ENCODE peak calls at places on chromosome 6, in nine cellular contexts. One of them, this sample, is unnamed.

GRCh38 chr6:89118931-89119330 is 1.1 kb upstream of the SRSF12 start:
- DNase-seq in GM23338: no peak
- DNase-seq in nephron progenitor cell: no peak
- DNase-seq in left ventricle myocardium inferior: no peak
- DNase-seq in lung: no peak
- DNase-seq in GM13976: no peak
- DNase-seq in HFF-Myc: no peak
- DNase-seq in stomach: no peak
- DNase-seq in heart left ventricle: no peak
- DNase-seq in this sample: no peak

GRCh38 chr6:35400901-35401311 is 51.2 kb upstream of the FANCE start:
- DNase-seq in stomach: peak
- DNase-seq in HFF-Myc: no peak
- DNase-seq in left ventricle myocardium inferior: no peak
- DNase-seq in heart left ventricle: no peak
- DNase-seq in lung: no peak
- DNase-seq in nephron progenitor cell: no peak
- DNase-seq in GM23338: no peak
- DNase-seq in GM13976: no peak
- DNase-seq in this sample: no peak

GRCh38 chr6:110481081-110481480 is 4.7 kb upstream of the SLC22A16 start:
- DNase-seq in left ventricle myocardium inferior: no peak
- DNase-seq in HFF-Myc: no peak
- DNase-seq in stomach: no peak
- DNase-seq in lung: no peak
- DNase-seq in GM13976: no peak
- DNase-seq in GM23338: no peak
- DNase-seq in nephron progenitor cell: no peak
- DNase-seq in heart left ventricle: no peak
- DNase-seq in this sample: no peak

GRCh38 chr6:12033770-12034169 is 21.7 kb downstream of the HIVEP1 start:
- DNase-seq in GM23338: no peak
- DNase-seq in left ventricle myocardium inferior: no peak
- DNase-seq in lung: no peak
- DNase-seq in nephron progenitor cell: no peak
- DNase-seq in stomach: no peak
- DNase-seq in heart left ventricle: no peak
- DNase-seq in GM13976: no peak
- DNase-seq in HFF-Myc: no peak
- DNase-seq in this sample: no peak

GRCh38 chr6:37239950-37240713 is 17.4 kb upstream of the TBC1D22B start:
- DNase-seq in lung: peak
- DNase-seq in GM23338: no peak
- DNase-seq in nephron progenitor cell: no peak
- DNase-seq in GM13976: peak
- DNase-seq in left ventricle myocardium inferior: peak
- DNase-seq in HFF-Myc: peak
- DNase-seq in stomach: peak
- DNase-seq in heart left ventricle: peak
- DNase-seq in this sample: peak

GRCh38 chr6:55174211-55175013 is at the start of gene HCRTR2:
- DNase-seq in nephron progenitor cell: peak
- DNase-seq in GM13976: no peak
- DNase-seq in left ventricle myocardium inferior: no peak
- DNase-seq in stomach: no peak
- DNase-seq in heart left ventricle: no peak
- DNase-seq in HFF-Myc: no peak
- DNase-seq in lung: no peak
- DNase-seq in GM23338: peak
- DNase-seq in this sample: no peak

GRCh38 chr6:53070808-53071207 is 5.6 kb downstream of the FBXO9 start:
- DNase-seq in GM13976: peak
- DNase-seq in lung: no peak
- DNase-seq in stomach: no peak
- DNase-seq in GM23338: no peak
- DNase-seq in left ventricle myocardium inferior: no peak
- DNase-seq in heart left ventricle: no peak
- DNase-seq in HFF-Myc: no peak
- DNase-seq in nephron progenitor cell: no peak
- DNase-seq in this sample: no peak

GRCh38 chr6:166050559-166050958 is 117.1 kb downstream of the TBXT start:
- DNase-seq in nephron progenitor cell: no peak
- DNase-seq in GM13976: no peak
- DNase-seq in left ventricle myocardium inferior: no peak
- DNase-seq in HFF-Myc: no peak
- DNase-seq in heart left ventricle: no peak
- DNase-seq in GM23338: peak
- DNase-seq in stomach: no peak
- DNase-seq in lung: no peak
- DNase-seq in this sample: no peak

GRCh38 chr6:27668442-27669275 is 195.8 kb upstream of the ZNF184 start:
- DNase-seq in lung: no peak
- DNase-seq in left ventricle myocardium inferior: no peak
- DNase-seq in heart left ventricle: no peak
- DNase-seq in GM13976: no peak
- DNase-seq in GM23338: peak
- DNase-seq in HFF-Myc: peak
- DNase-seq in stomach: no peak
- DNase-seq in nephron progenitor cell: peak
- DNase-seq in this sample: no peak

GRCh38 chr6:148240463-148240845 is 102.2 kb upstream of the SASH1 start:
- DNase-seq in GM23338: no peak
- DNase-seq in stomach: no peak
- DNase-seq in left ventricle myocardium inferior: peak
- DNase-seq in heart left ventricle: peak
- DNase-seq in lung: no peak
- DNase-seq in HFF-Myc: no peak
- DNase-seq in nephron progenitor cell: no peak
- DNase-seq in GM13976: no peak
- DNase-seq in this sample: no peak

GRCh38 chr6:41448256-41448655 is 97.9 kb upstream of the FOXP4 start:
- DNase-seq in stomach: no peak
- DNase-seq in GM23338: no peak
- DNase-seq in left ventricle myocardium inferior: no peak
- DNase-seq in lung: no peak
- DNase-seq in heart left ventricle: no peak
- DNase-seq in HFF-Myc: no peak
- DNase-seq in nephron progenitor cell: no peak
- DNase-seq in GM13976: no peak
- DNase-seq in this sample: no peak

GRCh38 chr6:138647006-138647405 is 126.6 kb upstream of the CCDC28A start:
- DNase-seq in HFF-Myc: no peak
- DNase-seq in lung: no peak
- DNase-seq in GM23338: no peak
- DNase-seq in heart left ventricle: no peak
- DNase-seq in left ventricle myocardium inferior: no peak
- DNase-seq in GM13976: no peak
- DNase-seq in stomach: no peak
- DNase-seq in nephron progenitor cell: no peak
- DNase-seq in this sample: no peak

GRCh38 chr6:47076422-47077344 is 34.6 kb upstream of the ADGRF1 start:
- DNase-seq in GM23338: no peak
- DNase-seq in lung: peak
- DNase-seq in GM13976: no peak
- DNase-seq in left ventricle myocardium inferior: no peak
- DNase-seq in HFF-Myc: no peak
- DNase-seq in heart left ventricle: no peak
- DNase-seq in nephron progenitor cell: no peak
- DNase-seq in stomach: peak
- DNase-seq in this sample: no peak

GRCh38 chr6:30530013-30530412 is 26.3 kb downstream of the GNL1 start:
- DNase-seq in nephron progenitor cell: no peak
- DNase-seq in left ventricle myocardium inferior: no peak
- DNase-seq in GM13976: no peak
- DNase-seq in stomach: no peak
- DNase-seq in lung: no peak
- DNase-seq in GM23338: no peak
- DNase-seq in HFF-Myc: no peak
- DNase-seq in heart left ventricle: no peak
- DNase-seq in this sample: no peak

GRCh38 chr6:104003803-104004516 is 855.8 kb downstream of the HACE1 start:
- DNase-seq in heart left ventricle: no peak
- DNase-seq in GM23338: peak
- DNase-seq in nephron progenitor cell: no peak
- DNase-seq in HFF-Myc: no peak
- DNase-seq in GM13976: no peak
- DNase-seq in left ventricle myocardium inferior: no peak
- DNase-seq in lung: no peak
- DNase-seq in stomach: no peak
- DNase-seq in this sample: no peak

GRCh38 chr6:79077680-79078056 is 386 bp downstream of the PHIP start:
- DNase-seq in GM23338: no peak
- DNase-seq in GM13976: peak
- DNase-seq in stomach: peak
- DNase-seq in left ventricle myocardium inferior: no peak
- DNase-seq in HFF-Myc: no peak
- DNase-seq in lung: peak
- DNase-seq in nephron progenitor cell: peak
- DNase-seq in heart left ventricle: no peak
- DNase-seq in this sample: no peak

DNA sequence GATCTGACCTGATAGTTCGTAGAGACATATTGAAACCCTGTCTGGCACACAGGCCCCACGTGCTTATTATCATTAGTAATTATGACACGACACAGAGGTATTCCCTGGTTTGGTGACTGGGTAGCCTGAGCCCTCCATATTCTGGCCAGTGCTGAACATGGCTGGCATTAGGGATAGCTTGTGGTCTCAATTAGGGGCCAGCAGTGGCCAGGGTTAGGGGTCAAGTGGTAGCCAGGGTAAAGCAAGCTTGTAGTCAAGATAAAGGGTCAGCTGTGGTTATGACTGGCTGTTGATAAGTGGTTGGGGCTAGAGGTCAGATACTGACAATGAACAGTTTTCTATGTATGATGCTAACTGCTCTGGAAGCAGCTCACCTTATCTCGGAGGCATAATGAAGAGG is 66.5 kb downstream of the VEGFA start:
- DNase-seq in nephron progenitor cell: no peak
- DNase-seq in stomach: no peak
- DNase-seq in GM13976: no peak
- DNase-seq in lung: no peak
- DNase-seq in HFF-Myc: no peak
- DNase-seq in GM23338: no peak
- DNase-seq in left ventricle myocardium inferior: no peak
- DNase-seq in heart left ventricle: no peak
- DNase-seq in this sample: no peak
- TF ChIP-seq CTCF in nephron progenitor cell: no peak
- TF ChIP-seq CTCF in stomach: no peak
- TF ChIP-seq CTCF in GM13976: no peak
- TF ChIP-seq CTCF in lung: no peak
- TF ChIP-seq CTCF in HFF-Myc: no peak
- TF ChIP-seq CTCF in GM23338: no peak
- TF ChIP-seq CTCF in left ventricle myocardium inferior: no peak
- TF ChIP-seq CTCF in heart left ventricle: no peak
- TF ChIP-seq CTCF in this sample: no peak

DNA sequence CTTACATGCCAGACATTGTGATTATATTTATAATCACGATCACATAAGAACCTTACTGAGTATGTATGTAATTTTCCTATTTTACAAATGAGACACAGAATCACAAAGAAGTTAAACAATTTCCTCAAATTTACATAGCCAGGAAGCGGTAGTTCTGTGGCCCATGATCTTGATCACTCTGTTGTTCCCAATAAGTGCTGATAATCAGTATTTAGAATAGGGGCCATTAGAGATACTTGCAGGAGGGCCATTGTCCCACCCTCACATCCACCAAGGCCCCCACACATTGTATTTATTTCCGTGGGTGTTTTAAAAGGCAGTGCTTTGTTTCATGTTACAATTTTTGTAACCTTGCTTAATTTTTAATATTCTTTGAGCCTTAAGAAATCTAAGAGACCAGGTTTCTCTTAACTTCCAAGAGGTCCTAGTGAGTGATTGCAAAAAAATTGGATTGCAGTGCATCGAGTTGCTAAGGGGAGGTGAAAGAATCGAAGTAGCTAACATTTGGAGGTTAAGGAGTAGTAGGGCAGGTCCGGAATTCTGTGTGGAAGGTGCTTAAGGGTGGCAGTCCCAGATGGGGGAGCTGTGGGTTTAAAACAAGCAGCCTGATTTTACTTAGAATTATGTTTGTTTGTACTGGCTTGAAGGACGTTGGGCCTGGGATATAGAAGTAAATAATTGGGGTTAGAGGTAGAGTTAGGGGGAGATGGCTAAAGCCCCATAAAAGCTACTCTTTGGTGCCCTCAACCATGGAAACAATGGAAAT is 339.4 kb downstream of the CDKAL1 start:
- DNase-seq in left ventricle myocardium inferior: no peak
- DNase-seq in heart left ventricle: no peak
- DNase-seq in GM23338: peak
- DNase-seq in GM13976: no peak
- DNase-seq in lung: no peak
- DNase-seq in stomach: no peak
- DNase-seq in HFF-Myc: no peak
- DNase-seq in nephron progenitor cell: no peak
- DNase-seq in this sample: no peak
- TF ChIP-seq CTCF in left ventricle myocardium inferior: no peak
- TF ChIP-seq CTCF in heart left ventricle: no peak
- TF ChIP-seq CTCF in GM23338: peak
- TF ChIP-seq CTCF in GM13976: no peak
- TF ChIP-seq CTCF in lung: no peak
- TF ChIP-seq CTCF in stomach: no peak
- TF ChIP-seq CTCF in HFF-Myc: no peak
- TF ChIP-seq CTCF in nephron progenitor cell: no peak
- TF ChIP-seq CTCF in this sample: no peak

GRCh38 chr6:5606546-5606945 is 345.2 kb downstream of the FARS2 start:
- DNase-seq in stomach: no peak
- DNase-seq in GM13976: no peak
- DNase-seq in nephron progenitor cell: no peak
- DNase-seq in lung: no peak
- DNase-seq in heart left ventricle: no peak
- DNase-seq in left ventricle myocardium inferior: no peak
- DNase-seq in GM23338: no peak
- DNase-seq in HFF-Myc: no peak
- DNase-seq in this sample: no peak

GRCh38 chr6:5610640-5611039 is 349.3 kb downstream of the FARS2 start:
- DNase-seq in lung: no peak
- DNase-seq in GM13976: no peak
- DNase-seq in stomach: no peak
- DNase-seq in GM23338: no peak
- DNase-seq in HFF-Myc: no peak
- DNase-seq in nephron progenitor cell: no peak
- DNase-seq in left ventricle myocardium inferior: no peak
- DNase-seq in heart left ventricle: no peak
- DNase-seq in this sample: no peak
- TF ChIP-seq CTCF in lung: no peak
- TF ChIP-seq CTCF in GM13976: no peak
- TF ChIP-seq CTCF in stomach: no peak
- TF ChIP-seq CTCF in GM23338: peak
- TF ChIP-seq CTCF in HFF-Myc: peak
- TF ChIP-seq CTCF in nephron progenitor cell: no peak
- TF ChIP-seq CTCF in left ventricle myocardium inferior: no peak
- TF ChIP-seq CTCF in heart left ventricle: no peak
- TF ChIP-seq CTCF in this sample: no peak

DNA sequence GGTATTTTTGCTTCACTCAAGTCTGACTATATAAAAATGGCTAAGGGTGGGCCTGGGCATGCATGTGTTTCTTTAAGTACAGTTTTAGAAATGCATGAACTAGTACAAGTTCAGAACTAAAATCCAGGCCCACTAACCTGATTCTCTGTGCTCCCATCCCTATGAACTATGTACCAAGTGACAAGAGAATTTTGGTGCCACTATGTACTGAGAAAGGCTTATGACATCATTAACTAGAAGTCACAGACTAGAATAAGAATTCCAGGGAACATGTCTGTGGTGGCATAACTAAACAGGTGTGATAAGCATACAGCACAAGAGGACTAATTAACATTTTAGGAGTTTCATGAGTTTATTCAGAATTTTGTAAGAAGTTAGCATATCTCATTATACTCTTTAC is 16.1 kb downstream of the TENT5A start:
- DNase-seq in HFF-Myc: no peak
- DNase-seq in lung: no peak
- DNase-seq in GM13976: no peak
- DNase-seq in left ventricle myocardium inferior: no peak
- DNase-seq in GM23338: no peak
- DNase-seq in stomach: no peak
- DNase-seq in heart left ventricle: no peak
- DNase-seq in nephron progenitor cell: no peak
- DNase-seq in this sample: no peak
- TF ChIP-seq CTCF in HFF-Myc: no peak
- TF ChIP-seq CTCF in lung: no peak
- TF ChIP-seq CTCF in GM13976: no peak
- TF ChIP-seq CTCF in left ventricle myocardium inferior: no peak
- TF ChIP-seq CTCF in GM23338: no peak
- TF ChIP-seq CTCF in stomach: no peak
- TF ChIP-seq CTCF in heart left ventricle: no peak
- TF ChIP-seq CTCF in nephron progenitor cell: no peak
- TF ChIP-seq CTCF in this sample: no peak

This sample was measured in omental fat pad.